ENCODE peak calls at places on chromosomes 4 and X, in nine cellular contexts. L is astrocyte; O is activated naive CD8-positive, alpha-beta T cell treated with anti-CD3 and anti-CD28 coated beads, Interleukin-2, amount 50 U/mL, for 16 hours; D is activated CD4-positive, alpha-beta memory T cell treated with anti-CD3 and anti-CD28 coated beads, Interleukin-2, amount 10 ng/mL, durations not matched to agents 7 days and 5 days; B is GOT3; V is EL; W is neural crest cell; N is A549; F is GM13977. Y is an unnamed sample.

GRCh38 chrX:14758029-14758491 is 114.8 kb downstream of the FANCB start:
- DNase-seq in D (no peak), F (no peak), B (no peak), L (no peak), O (no peak), N (no peak), V (no peak), W (no peak), Y (no peak)

GRCh38 chr4:165537028-165537648 is 158.3 kb downstream of the CPE start:
- DNase-seq in W (peak; percentile 6), V (peak; percentile 45), D (no peak), L (peak; percentile 12), B (no peak), F (peak; percentile 48), O (no peak), N (peak; percentile 13), Y (peak; percentile 9)

GRCh38 chr4:118936406-118936805 is 47.8 kb downstream of the SYNPO2 start:
- DNase-seq in N (no peak), V (no peak), B (no peak), L (no peak), O (no peak), D (no peak), F (no peak), W (no peak), Y (no peak)

GRCh38 chrX:43592597-43592996 is 63.5 kb upstream of the MAOA start:
- DNase-seq in B (no peak), O (no peak), W (no peak), N (no peak), D (no peak), F (no peak), V (no peak), L (no peak), Y (no peak)

GRCh38 chrX:9146657-9147056 is 112.7 kb upstream of the FAM9B start:
- DNase-seq in B (no peak), W (no peak), N (no peak), L (no peak), O (no peak), V (no peak), F (no peak), D (no peak), Y (no peak)

GRCh38 chr4:67632492-67632891 is 68.5 kb downstream of the UBA6 start:
- DNase-seq in D (no peak), N (no peak), O (no peak), L (no peak), W (no peak), V (no peak), B (no peak), F (no peak), Y (no peak)

GRCh38 chr4:25628441-25628840 is 27.2 kb upstream of the SLC34A2 start:
- DNase-seq in F (no peak), N (no peak), B (no peak), L (no peak), D (no peak), V (no peak), O (no peak), W (no peak), Y (no peak)

GRCh38 chr4:182238355-182238931 is 4.8 kb upstream of the TENM3 start:
- DNase-seq in O (no peak), F (no peak), D (no peak), L (peak; percentile 68), N (peak; percentile 18), W (no peak), V (peak; percentile 67), B (no peak), Y (no peak)

Y was measured in activated T-cell treated with anti-CD3 and anti-CD28 coated beads, Interleukin-2, amount 50 U/mL, for 72 hours.